ENCODE peak calls at places on chromosomes 5 and 9, in eight cellular contexts. N, G, K, D, M, S, P and U are unnamed samples.

GRCh38 chr5:116494784-116495480 is 79.7 kb downstream of the SEMA6A start:
- DNase-seq in P (no peak), S (no peak), D (no peak), G (no peak), K (no peak), N (no peak), M (no peak), U (no peak)

GRCh38 chr9:69181908-69182353 is 7.9 kb downstream of the TJP2 start:
- DNase-seq in S (no peak), M (no peak), D (no peak), K (no peak), N (no peak), P (no peak), G (no peak), U (no peak)

GRCh38 chr9:76873056-76873792 is 32.7 kb downstream of the PRUNE2 start:
- DNase-seq in S (no peak), P (no peak), K (no peak), M (no peak), D (no peak), G (peak; percentile 56), N (peak; percentile 75), U (no peak)

GRCh38 chr5:36664762-36665161 is 58.4 kb downstream of the SLC1A3 start:
- DNase-seq in P (no peak), S (no peak), N (no peak), M (no peak), K (no peak), D (no peak), G (no peak), U (no peak)

GRCh38 chr9:96501981-96502833 is 52.2 kb downstream of the HABP4 start:
- DNase-seq in S (no peak), P (no peak), N (no peak), G (no peak), K (no peak), D (no peak), M (no peak), U (no peak)

GRCh38 chr5:23014251-23014650 is 161.1 kb upstream of the CDH12 start:
- DNase-seq in K (no peak), M (no peak), S (no peak), G (no peak), N (no peak), D (no peak), P (no peak), U (no peak)

GRCh38 chr5:124628721-124629596 is 117.5 kb downstream of the ZNF608 start:
- DNase-seq in S (peak; percentile 97), D (no peak), N (peak; percentile 98), M (no peak), P (no peak), K (peak; percentile 85), G (peak; percentile 91), U (no peak)

GRCh38 chr9:124126571-124127289 is 115.2 kb downstream of the LHX2 start:
- DNase-seq in M (peak; percentile 72), S (peak; percentile 53), K (peak; percentile 81), N (peak; percentile 67), D (peak; percentile 86), G (peak; percentile 51), P (peak; percentile 81), U (peak; percentile 87)

GRCh38 chr5:144460608-144461007 is 289.9 kb downstream of the KCTD16 start:
- DNase-seq in M (no peak), N (no peak), D (no peak), G (no peak), S (no peak), K (no peak), P (no peak), U (no peak)

GRCh38 chr5:170442921-170443320 is 53.8 kb upstream of the KCNMB1 start:
- DNase-seq in D (no peak), S (no peak), N (no peak), K (no peak), M (no peak), P (no peak), G (no peak), U (no peak)

GRCh38 chr5:43038523-43038989 is 1.6 kb downstream of the ANXA2R start:
- DNase-seq in G (no peak), M (no peak), D (no peak), N (no peak), P (no peak), S (peak; percentile 42), K (no peak), U (peak; percentile 77)

GRCh38 chr5:65952259-65952658 is 25.9 kb downstream of the ERBIN start:
- DNase-seq in M (no peak), K (no peak), G (no peak), D (no peak), P (no peak), N (no peak), S (no peak), U (no peak)

GRCh38 chr9:33297455-33297854 is 7.1 kb downstream of the NFX1 start:
- DNase-seq in K (no peak), S (no peak), G (no peak), M (no peak), N (no peak), P (peak; percentile 23), D (peak; percentile 56), U (peak; percentile 25)

GRCh38 chr5:54900906-54901725 is 84.3 kb downstream of the ESM1 start:
- DNase-seq in G (peak; percentile 87), N (peak; percentile 97), P (no peak), M (no peak), K (no peak), S (peak; percentile 63), D (no peak), U (no peak)

GRCh38 chr9:105510024-105510423 is 47.9 kb upstream of the FKTN start:
- DNase-seq in M (no peak), G (peak; percentile 62), N (peak; percentile 85), P (no peak), K (no peak), S (peak; percentile 81), D (no peak), U (peak; percentile 5)

GRCh38 chr9:86035827-86036440 is 63.4 kb downstream of the GOLM1 start:
- DNase-seq in N (no peak), K (no peak), G (no peak), P (no peak), S (no peak), D (no peak), M (no peak), U (no peak)

GRCh38 chr5:44935262-44935661 is 126.5 kb downstream of the MRPS30 start:
- DNase-seq in K (no peak), P (no peak), G (peak; percentile 38), N (no peak), M (no peak), S (no peak), D (no peak), U (no peak)

DNA sequence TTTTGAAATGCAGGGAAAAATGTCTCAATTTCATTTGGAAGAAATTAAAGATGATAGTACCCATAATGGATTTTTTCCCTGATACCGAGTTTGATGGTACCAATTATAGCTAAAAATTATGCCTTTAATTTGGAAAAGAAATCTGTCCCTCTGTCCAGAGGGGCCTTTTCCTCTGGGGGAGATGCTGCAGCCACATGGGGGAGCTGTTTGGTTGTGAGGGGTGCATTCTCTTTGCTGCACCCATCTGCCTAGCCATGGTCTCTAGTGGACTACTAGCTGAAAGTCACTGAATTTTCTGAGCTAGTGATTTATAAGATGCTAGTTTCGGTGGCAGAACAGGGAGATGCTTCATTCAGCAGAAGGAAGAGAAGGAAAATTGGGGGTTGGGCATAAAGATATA is 9.6 kb downstream of the SEC61B start:
- DNase-seq in P (no peak), D (no peak), M (no peak), G (peak; percentile 17), K (peak; percentile 23), S (no peak), N (peak; percentile 22), U (peak; percentile 71)
- TF ChIP-seq CTCF in P (peak; percentile 26), D (no peak), M (peak; percentile 54), G (peak; percentile 63), K (peak; percentile 56), S (peak; percentile 81), N (peak; percentile 65), U (peak; percentile 79)

GRCh38 chr5:142584843-142585242 is 101.0 kb downstream of the FGF1 start:
- DNase-seq in G (peak; percentile 75), N (peak; percentile 13), K (no peak), D (no peak), S (no peak), P (no peak), M (no peak), U (no peak)

GRCh38 chr5:142590451-142591240 is 95.2 kb downstream of the FGF1 start:
- DNase-seq in P (no peak), S (no peak), D (no peak), M (no peak), G (peak; percentile 32), N (peak; percentile 48), K (no peak), U (no peak)

GRCh38 chr5:142586552-142586951 is 99.3 kb downstream of the FGF1 start:
- DNase-seq in S (no peak), D (no peak), G (no peak), K (no peak), P (no peak), N (no peak), M (no peak), U (no peak)

GRCh38 chr5:142585451-142585850 is 100.4 kb downstream of the FGF1 start:
- DNase-seq in P (no peak), K (no peak), N (no peak), G (no peak), S (no peak), D (no peak), M (no peak), U (no peak)

GRCh38 chr5:142587354-142587965 is 98.4 kb downstream of the FGF1 start:
- DNase-seq in M (no peak), N (peak; percentile 59), K (peak; percentile 8), G (peak; percentile 37), S (peak; percentile 56), D (no peak), P (no peak), U (peak; percentile 62)
- TF ChIP-seq CTCF in M (peak; percentile 59), N (peak; percentile 64), K (peak; percentile 55), G (peak; percentile 63), S (peak; percentile 77), D (peak; percentile 14), P (no peak), U (peak; percentile 71)

GRCh38 chr9:38058452-38059232 is 10.4 kb downstream of the SHB start:
- DNase-seq in S (no peak), M (no peak), G (no peak), D (no peak), N (no peak), P (no peak), K (no peak), U (no peak)
- TF ChIP-seq CTCF in S (no peak), M (no peak), G (no peak), D (no peak), N (no peak), P (no peak), K (no peak), U (no peak)

GRCh38 chr9:134382733-134383132 is 56.5 kb downstream of the RXRA start:
- DNase-seq in N (no peak), D (peak; percentile 90), K (no peak), M (no peak), P (no peak), G (no peak), S (no peak), U (no peak)

GRCh38 chr9:134381262-134381661 is 55.0 kb downstream of the RXRA start:
- DNase-seq in P (no peak), K (no peak), D (no peak), M (no peak), N (no peak), G (no peak), S (no peak), U (no peak)

GRCh38 chr9:134379774-134380431 is 53.6 kb downstream of the RXRA start:
- DNase-seq in D (no peak), P (peak; percentile 49), N (peak; percentile 20), G (no peak), K (peak; percentile 98), S (peak; percentile 20), M (no peak), U (no peak)

GRCh38 chr9:134383148-134383547 is 56.9 kb downstream of the RXRA start:
- DNase-seq in K (no peak), S (no peak), P (no peak), N (no peak), G (no peak), M (no peak), D (no peak), U (no peak)

GRCh38 chr9:134381671-134382505 is 55.6 kb downstream of the RXRA start:
- DNase-seq in S (no peak), D (peak; percentile 64), M (no peak), N (no peak), P (no peak), G (no peak), K (no peak), U (peak; percentile 76)
- TF ChIP-seq CTCF in S (peak; percentile 46), D (peak; percentile 30), M (peak; percentile 49), N (peak; percentile 8), P (no peak), G (no peak), K (peak; percentile 37), U (peak; percentile 71)